ENCODE peak calls at places on chromosomes 3 and 15, in seven cellular contexts. N is right atrium auricular region, I is HT1080, Q is ELR, K is AG10803, O is cardiac muscle cell, X is AG09309. G is an unnamed sample.

GRCh38 chr3:36480916-36481648 is 100.8 kb downstream of the STAC start:
- DNase-seq in N (no peak), I (no peak), Q (no peak), K (peak; percentile 95), O (no peak), X (peak; percentile 52), G (peak; percentile 38)

GRCh38 chr3:195123196-195123805 is 147.7 kb downstream of the XXYLT1 start:
- DNase-seq in N (no peak), I (no peak), Q (peak; percentile 24), K (peak; percentile 46), O (no peak), X (no peak), G (no peak)

GRCh38 chr3:58064923-58065638 is 56.9 kb downstream of the FLNB start:
- DNase-seq in N (no peak), I (no peak), Q (no peak), K (no peak), O (no peak), X (no peak), G (no peak)

GRCh38 chr3:101848754-101849713 is at the start of gene NFKBIZ:
- DNase-seq in N (peak; percentile 97), I (peak; percentile 89), Q (peak; percentile 95), K (peak; percentile 94), O (peak; percentile 95), X (peak; percentile 74), G (no peak)

GRCh38 chr3:149339931-149340309 is 6.5 kb upstream of the TM4SF18 start:
- DNase-seq in N (peak; percentile 95), I (peak; percentile 100), Q (peak; percentile 99), K (peak; percentile 98), O (no peak), X (peak; percentile 89), G (peak; percentile 76)

GRCh38 chr3:133377396-133377795 is 22.5 kb upstream of the BFSP2 start:
- DNase-seq in N (no peak), I (peak; percentile 54), Q (peak; percentile 66), K (peak; percentile 68), O (peak; percentile 53), X (peak; percentile 18), G (peak; percentile 12)

GRCh38 chr15:55873024-55873745 is 120.2 kb downstream of the NEDD4 start:
- DNase-seq in N (no peak), I (no peak), Q (no peak), K (no peak), O (no peak), X (no peak), G (no peak)

GRCh38 chr15:29139540-29140459 is 129.8 kb downstream of the NSMCE3 start:
- DNase-seq in N (no peak), I (peak; percentile 42), Q (peak; percentile 48), K (peak; percentile 31), O (peak; percentile 79), X (no peak), G (no peak)

GRCh38 chr15:90581771-90582471 is 52.2 kb downstream of the CRTC3 start:
- DNase-seq in N (no peak), I (no peak), Q (no peak), K (no peak), O (no peak), X (no peak), G (no peak)

GRCh38 chr3:141795719-141796435 is 32.7 kb downstream of the GRK7 start:
- DNase-seq in N (peak; percentile 79), I (no peak), Q (no peak), K (peak; percentile 91), O (no peak), X (peak; percentile 31), G (no peak)

GRCh38 chr3:182258538-182259177 is 534.6 kb upstream of the ATP11B start:
- DNase-seq in N (no peak), I (peak; percentile 39), Q (peak; percentile 21), K (peak; percentile 30), O (peak; percentile 58), X (no peak), G (no peak)

GRCh38 chr3:113051827-113052226 is 61.0 kb downstream of the GTPBP8 start:
- DNase-seq in N (no peak), I (no peak), Q (no peak), K (peak; percentile 39), O (no peak), X (no peak), G (no peak)

GRCh38 chr15:51375966-51376640 is 34.6 kb downstream of the GLDN start:
- DNase-seq in N (no peak), I (peak; percentile 64), Q (peak; percentile 78), K (peak; percentile 40), O (no peak), X (no peak), G (no peak)

GRCh38 chr3:185764168-185764988 is 60.5 kb downstream of the IGF2BP2 start:
- DNase-seq in N (no peak), I (peak; percentile 63), Q (peak; percentile 51), K (peak; percentile 44), O (no peak), X (no peak), G (no peak)

GRCh38 chr3:69791919-69792399 is 52.7 kb downstream of the MITF start:
- DNase-seq in N (no peak), I (peak; percentile 64), Q (peak; percentile 58), K (peak; percentile 37), O (peak; percentile 36), X (peak; percentile 32), G (no peak)

GRCh38 chr15:101187820-101188516 is 63.9 kb downstream of the CHSY1 start:
- DNase-seq in N (no peak), I (peak; percentile 54), Q (peak; percentile 83), K (peak; percentile 88), O (peak; percentile 61), X (peak; percentile 94), G (no peak)

GRCh38 chr15:34582461-34583357 is 742 bp downstream of the GOLGA8B start:
- DNase-seq in N (no peak), I (peak; percentile 59), Q (peak; percentile 46), K (peak; percentile 16), O (peak; percentile 46), X (no peak), G (no peak)

GRCh38 chr3:10006048-10006761 is 19.6 kb upstream of the EMC3 start:
- DNase-seq in N (no peak), I (no peak), Q (no peak), K (no peak), O (no peak), X (no peak), G (no peak)

GRCh38 chr15:41483519-41483918 is 10.2 kb upstream of the ITPKA start:
- DNase-seq in N (no peak), I (no peak), Q (no peak), K (no peak), O (no peak), X (no peak), G (no peak)

GRCh38 chr3:102238362-102238761 is 196.5 kb upstream of the ZPLD1 start:
- DNase-seq in N (no peak), I (peak; percentile 66), Q (no peak), K (no peak), O (no peak), X (no peak), G (no peak)

GRCh38 chr3:95705786-95706418 is 1108.5 kb upstream of the EPHA6 start:
- DNase-seq in N (no peak), I (peak; percentile 51), Q (no peak), K (no peak), O (no peak), X (no peak), G (no peak)

GRCh38 chr3:14837188-14837587 is 18.4 kb downstream of the FGD5 start:
- DNase-seq in N (no peak), I (no peak), Q (no peak), K (no peak), O (no peak), X (no peak), G (no peak)

GRCh38 chr3:81728766-81729544 is 32.5 kb downstream of the GBE1 start:
- DNase-seq in N (no peak), I (peak; percentile 10), Q (peak; percentile 81), K (peak; percentile 66), O (no peak), X (no peak), G (no peak)

GRCh38 chr3:139310474-139310933 is 33.3 kb upstream of the MRPS22 start:
- DNase-seq in N (no peak), I (peak; percentile 94), Q (peak; percentile 94), K (peak; percentile 95), O (no peak), X (peak; percentile 95), G (peak; percentile 78)

GRCh38 chr15:73851679-73852078 is 21.7 kb upstream of the TBC1D21 start:
- DNase-seq in N (no peak), I (no peak), Q (peak; percentile 68), K (peak; percentile 52), O (peak; percentile 88), X (no peak), G (no peak)

GRCh38 chr3:10015476-10015904 is 10.7 kb upstream of the FANCD2 start:
- DNase-seq in N (peak; percentile 97), I (peak; percentile 86), Q (peak; percentile 76), K (peak; percentile 98), O (peak; percentile 77), X (peak; percentile 91), G (peak; percentile 87)

GRCh38 chr15:64842986-64843561 is 1.4 kb downstream of the PLEKHO2 start:
- DNase-seq in N (peak; percentile 86), I (peak; percentile 88), Q (peak; percentile 82), K (peak; percentile 61), O (no peak), X (no peak), G (no peak)

GRCh38 chr15:83365370-83365938 is 81.0 kb upstream of the BNC1 start:
- DNase-seq in N (no peak), I (peak; percentile 74), Q (peak; percentile 66), K (peak; percentile 95), O (peak; percentile 57), X (peak; percentile 77), G (peak; percentile 49)

GRCh38 chr3:40465111-40465407 is 7.9 kb downstream of the RPL14 start:
- DNase-seq in N (no peak), I (no peak), Q (no peak), K (no peak), O (no peak), X (no peak), G (no peak)

GRCh38 chr15:40984963-40985362 is 31.7 kb downstream of the CHAC1 start:
- DNase-seq in N (no peak), I (peak; percentile 90), Q (peak; percentile 94), K (peak; percentile 86), O (no peak), X (peak; percentile 67), G (peak; percentile 63)

GRCh38 chr3:141552440-141552991 is 65.7 kb downstream of the RASA2 start:
- DNase-seq in N (no peak), I (no peak), Q (no peak), K (no peak), O (no peak), X (no peak), G (no peak)

GRCh38 chr3:160194438-160194837 is 30.8 kb upstream of the C3orf80 start:
- DNase-seq in N (no peak), I (no peak), Q (no peak), K (no peak), O (no peak), X (no peak), G (no peak)

GRCh38 chr3:29344154-29344553 is 63.3 kb downstream of the RBMS3 start:
- DNase-seq in N (no peak), I (no peak), Q (no peak), K (no peak), O (no peak), X (no peak), G (no peak)

GRCh38 chr15:57652481-57652880 is 54.0 kb upstream of the POLR2M start:
- DNase-seq in N (no peak), I (no peak), Q (no peak), K (no peak), O (no peak), X (no peak), G (no peak)

GRCh38 chr3:23480324-23480704 is 277.2 kb downstream of the UBE2E2 start:
- DNase-seq in N (no peak), I (no peak), Q (no peak), K (no peak), O (no peak), X (no peak), G (no peak)

GRCh38 chr3:42653560-42654330 is at the start of gene ZBTB47:
- DNase-seq in N (no peak), I (peak; percentile 21), Q (peak; percentile 54), K (peak; percentile 48), O (peak; percentile 40), X (no peak), G (no peak)

GRCh38 chr3:14453841-14454630 is 51.6 kb downstream of the SLC6A6 start:
- DNase-seq in N (no peak), I (no peak), Q (no peak), K (no peak), O (peak; percentile 26), X (no peak), G (no peak)

GRCh38 chr15:85587707-85588441 is 206.9 kb downstream of the KLHL25 start:
- DNase-seq in N (no peak), I (peak; percentile 86), Q (peak; percentile 89), K (peak; percentile 56), O (no peak), X (no peak), G (no peak)